ENCODE peak calls at places on chromosome 3, in eight cellular contexts. R, K, N, I, B, L, U and M are unnamed samples.

GRCh38 chr3:72494076-72495000 is 353.9 kb downstream of the SHQ1 start:
- DNase-seq in R (peak), K (no peak), N (no peak), I (no peak), B (no peak), L (no peak), U (no peak), M (no peak)

GRCh38 chr3:40731445-40731844 is 206.7 kb downstream of the ZNF621 start:
- DNase-seq in R (no peak), K (no peak), N (no peak), I (no peak), B (no peak), L (no peak), U (no peak), M (no peak)

GRCh38 chr3:69324362-69325025 is 61.4 kb downstream of the FRMD4B start:
- DNase-seq in R (no peak), K (no peak), N (peak), I (no peak), B (no peak), L (no peak), U (no peak), M (peak)

GRCh38 chr3:184666422-184666821 is 45.4 kb downstream of the MAGEF1 start:
- DNase-seq in R (no peak), K (no peak), N (no peak), I (no peak), B (no peak), L (no peak), U (no peak), M (no peak)

GRCh38 chr3:53626876-53627275 is 132.5 kb downstream of the CACNA1D start:
- DNase-seq in R (no peak), K (no peak), N (no peak), I (no peak), B (no peak), L (no peak), U (no peak), M (no peak)

GRCh38 chr3:173902401-173902800 is 504.9 kb downstream of the NLGN1 start:
- DNase-seq in R (no peak), K (no peak), N (no peak), I (no peak), B (no peak), L (no peak), U (no peak), M (no peak)

GRCh38 chr3:56839784-56840724 is 38.3 kb upstream of the ARHGEF3 start:
- DNase-seq in R (peak), K (no peak), N (no peak), I (no peak), B (no peak), L (no peak), U (peak), M (no peak)

GRCh38 chr3:170180107-170180951 is 1.2 kb downstream of the PHC3 start:
- DNase-seq in R (peak), K (peak), N (no peak), I (no peak), B (peak), L (no peak), U (no peak), M (peak)

GRCh38 chr3:14133188-14133800 is 8.4 kb downstream of the TMEM43 start:
- DNase-seq in R (no peak), K (peak), N (no peak), I (no peak), B (no peak), L (no peak), U (no peak), M (no peak)

GRCh38 chr3:78736863-78737262 is 1030.9 kb downstream of the ROBO1 start:
- DNase-seq in R (peak), K (no peak), N (no peak), I (no peak), B (no peak), L (no peak), U (no peak), M (no peak)

GRCh38 chr3:52891615-52892081 is 5.7 kb downstream of the STIMATE start:
- DNase-seq in R (peak), K (no peak), N (no peak), I (no peak), B (no peak), L (no peak), U (no peak), M (no peak)

GRCh38 chr3:129622933-129623332 is 16.5 kb upstream of the PLXND1 start:
- DNase-seq in R (no peak), K (peak), N (no peak), I (peak), B (no peak), L (peak), U (no peak), M (no peak)

GRCh38 chr3:159766563-159767185 is 222.0 kb upstream of the IL12A start:
- DNase-seq in R (peak), K (no peak), N (peak), I (no peak), B (no peak), L (no peak), U (peak), M (peak)

GRCh38 chr3:37766797-37767776 is 94.6 kb upstream of the CTDSPL start:
- DNase-seq in R (no peak), K (no peak), N (no peak), I (no peak), B (no peak), L (no peak), U (no peak), M (no peak)

GRCh38 chr3:138066383-138066782 is 49.0 kb downstream of the DZIP1L start:
- DNase-seq in R (no peak), K (no peak), N (no peak), I (no peak), B (no peak), L (no peak), U (no peak), M (no peak)

GRCh38 chr3:115624029-115624645 is 827 bp downstream of the GAP43 start:
- DNase-seq in R (no peak), K (no peak), N (peak), I (no peak), B (no peak), L (no peak), U (no peak), M (no peak)

GRCh38 chr3:195906865-195907729 is 1.3 kb downstream of the TNK2 start:
- DNase-seq in R (no peak), K (peak), N (peak), I (peak), B (peak), L (peak), U (no peak), M (peak)

GRCh38 chr3:113557374-113557773 is 25.0 kb downstream of the SIDT1 start:
- DNase-seq in R (peak), K (no peak), N (peak), I (no peak), B (no peak), L (no peak), U (no peak), M (no peak)

GRCh38 chr3:8622873-8623725 is 21.5 kb downstream of the SSUH2 start:
- DNase-seq in R (peak), K (peak), N (peak), I (peak), B (no peak), L (peak), U (peak), M (peak)

GRCh38 chr3:128523591-128523990 is 30.6 kb upstream of the GATA2 start:
- DNase-seq in R (no peak), K (no peak), N (no peak), I (no peak), B (no peak), L (no peak), U (no peak), M (peak)

GRCh38 chr3:29764603-29765254 is 483.9 kb downstream of the RBMS3 start:
- DNase-seq in R (peak), K (no peak), N (no peak), I (no peak), B (no peak), L (no peak), U (no peak), M (no peak)

GRCh38 chr3:101829066-101829830 is 20.1 kb upstream of the NFKBIZ start:
- DNase-seq in R (peak), K (peak), N (no peak), I (peak), B (no peak), L (peak), U (peak), M (no peak)

GRCh38 chr3:56654460-56654859 is 28.6 kb downstream of the TASOR start:
- DNase-seq in R (no peak), K (no peak), N (peak), I (no peak), B (no peak), L (no peak), U (no peak), M (no peak)

GRCh38 chr3:43015572-43016512 is 36.7 kb downstream of the GASK1A start:
- DNase-seq in R (no peak), K (no peak), N (no peak), I (no peak), B (peak), L (no peak), U (no peak), M (no peak)

GRCh38 chr3:135989247-135989646 is 23.7 kb downstream of the PPP2R3A start:
- DNase-seq in R (no peak), K (no peak), N (no peak), I (no peak), B (no peak), L (no peak), U (no peak), M (no peak)

GRCh38 chr3:152175576-152175883 is 93.2 kb upstream of the MBNL1 start:
- DNase-seq in R (peak), K (no peak), N (no peak), I (no peak), B (no peak), L (no peak), U (no peak), M (no peak)

GRCh38 chr3:178129109-178129508 is 407.1 kb upstream of the KCNMB2 start:
- DNase-seq in R (no peak), K (no peak), N (no peak), I (no peak), B (no peak), L (no peak), U (no peak), M (no peak)

GRCh38 chr3:63067999-63068645 is 192.9 kb upstream of the CADPS start:
- DNase-seq in R (peak), K (peak), N (peak), I (no peak), B (no peak), L (no peak), U (no peak), M (peak)

GRCh38 chr3:15649341-15649740 is 47.8 kb downstream of the BTD start:
- DNase-seq in R (no peak), K (no peak), N (no peak), I (no peak), B (no peak), L (no peak), U (no peak), M (no peak)

GRCh38 chr3:15645246-15645645 is 43.7 kb downstream of the BTD start:
- DNase-seq in R (no peak), K (no peak), N (no peak), I (no peak), B (no peak), L (no peak), U (no peak), M (no peak)

GRCh38 chr3:15647629-15648167 is 46.2 kb downstream of the BTD start:
- DNase-seq in R (peak), K (peak), N (no peak), I (no peak), B (peak), L (no peak), U (no peak), M (peak)

GRCh38 chr3:15646924-15647511 is 45.5 kb downstream of the BTD start:
- DNase-seq in R (peak), K (no peak), N (no peak), I (peak), B (no peak), L (peak), U (peak), M (no peak)

DNA sequence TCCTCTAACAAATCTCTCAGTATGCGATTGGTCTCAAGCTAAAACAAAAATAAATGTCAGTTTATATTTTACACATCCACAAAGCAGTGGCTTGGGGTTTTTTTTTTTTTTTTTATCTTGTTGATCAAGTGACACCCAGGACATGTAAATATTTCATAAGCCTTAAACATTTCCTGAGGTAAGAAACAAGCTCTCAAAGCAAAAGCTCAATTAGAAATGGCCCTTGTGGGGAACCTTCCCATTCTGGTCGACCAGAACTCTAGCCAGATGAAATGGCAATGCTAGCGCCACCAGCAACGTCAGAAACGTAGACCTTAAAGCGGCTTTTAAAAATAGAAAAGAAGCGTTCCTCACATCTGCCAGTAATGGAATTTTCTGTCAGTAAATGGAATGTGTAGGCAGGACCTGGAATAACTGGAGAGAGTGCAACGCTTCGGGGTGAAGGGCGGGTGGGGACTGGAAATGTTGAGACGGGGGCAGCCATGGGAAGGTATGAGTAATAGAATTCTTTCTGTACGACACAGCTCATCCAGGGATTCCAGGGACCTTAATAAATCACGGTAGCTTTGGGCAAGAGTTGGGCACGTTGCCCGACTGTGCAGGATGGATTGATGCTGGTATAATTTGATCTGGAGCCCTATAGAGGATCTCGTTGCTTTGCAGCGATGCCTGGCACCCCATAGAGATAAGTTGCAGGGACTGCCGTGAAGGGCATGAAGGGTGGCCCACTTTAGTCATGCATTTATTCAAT is 44.4 kb downstream of the BTD start:
- DNase-seq in R (peak), K (no peak), N (no peak), I (no peak), B (no peak), L (peak), U (peak), M (no peak)
- H3K4me3 ChIP-seq in R (no peak), K (no peak), N (no peak), I (no peak), B (no peak), L (no peak), U (no peak), M (no peak)

GRCh38 chr3:171784937-171785336 is 25.3 kb downstream of the PLD1 start:
- DNase-seq in R (no peak), K (no peak), N (no peak), I (no peak), B (no peak), L (no peak), U (no peak), M (no peak)
- H3K4me3 ChIP-seq in R (no peak), K (no peak), N (no peak), I (no peak), B (no peak), L (no peak), U (no peak), M (no peak)

GRCh38 chr3:141795719-141796435 is 32.7 kb downstream of the GRK7 start:
- DNase-seq in R (no peak), K (peak), N (no peak), I (peak), B (no peak), L (peak), U (peak), M (peak)

GRCh38 chr3:141797167-141797773 is 34.1 kb downstream of the GRK7 start:
- DNase-seq in R (peak), K (peak), N (peak), I (peak), B (peak), L (peak), U (peak), M (peak)

GRCh38 chr3:141796436-141797166 is 33.4 kb downstream of the GRK7 start:
- DNase-seq in R (peak), K (peak), N (no peak), I (no peak), B (peak), L (no peak), U (no peak), M (peak)

GRCh38 chr3:141798455-141798854 is 35.2 kb downstream of the GRK7 start:
- DNase-seq in R (peak), K (peak), N (no peak), I (peak), B (no peak), L (no peak), U (peak), M (no peak)

GRCh38 chr3:141797819-141798405 is 34.7 kb downstream of the GRK7 start:
- DNase-seq in R (no peak), K (no peak), N (no peak), I (peak), B (peak), L (no peak), U (no peak), M (no peak)
- H3K4me3 ChIP-seq in R (peak), K (peak), N (peak), I (peak), B (peak), L (peak), U (peak), M (peak)

GRCh38 chr3:454986-455385 is 258.4 kb downstream of the CHL1 start:
- DNase-seq in R (no peak), K (no peak), N (no peak), I (no peak), B (no peak), L (no peak), U (no peak), M (no peak)

GRCh38 chr3:462851-463250 is 266.3 kb downstream of the CHL1 start:
- DNase-seq in R (no peak), K (no peak), N (no peak), I (no peak), B (no peak), L (no peak), U (peak), M (no peak)

GRCh38 chr3:458614-459375 is 262.2 kb downstream of the CHL1 start:
- DNase-seq in R (no peak), K (no peak), N (no peak), I (no peak), B (no peak), L (no peak), U (no peak), M (no peak)

GRCh38 chr3:458124-458523 is 261.6 kb downstream of the CHL1 start:
- DNase-seq in R (no peak), K (no peak), N (no peak), I (no peak), B (no peak), L (no peak), U (no peak), M (no peak)

GRCh38 chr3:459376-459710 is 262.8 kb downstream of the CHL1 start:
- DNase-seq in R (no peak), K (no peak), N (no peak), I (no peak), B (no peak), L (no peak), U (no peak), M (no peak)
- H3K4me3 ChIP-seq in R (no peak), K (no peak), N (no peak), I (no peak), B (no peak), L (no peak), U (no peak), M (no peak)

GRCh38 chr3:179882322-179882721 is 154.4 kb downstream of the PEX5L start:
- DNase-seq in R (peak), K (no peak), N (peak), I (no peak), B (no peak), L (no peak), U (no peak), M (no peak)

GRCh38 chr3:179887566-179887965 is 149.2 kb downstream of the PEX5L start:
- DNase-seq in R (no peak), K (no peak), N (no peak), I (no peak), B (no peak), L (no peak), U (no peak), M (no peak)

GRCh38 chr3:179884136-179884535 is 152.6 kb downstream of the PEX5L start:
- DNase-seq in R (no peak), K (no peak), N (no peak), I (no peak), B (no peak), L (no peak), U (no peak), M (no peak)

GRCh38 chr3:179880868-179881267 is 155.9 kb downstream of the PEX5L start:
- DNase-seq in R (no peak), K (no peak), N (peak), I (no peak), B (no peak), L (no peak), U (no peak), M (no peak)

GRCh38 chr3:179885950-179886349 is 150.8 kb downstream of the PEX5L start:
- DNase-seq in R (no peak), K (no peak), N (no peak), I (no peak), B (no peak), L (no peak), U (no peak), M (no peak)
- H3K4me3 ChIP-seq in R (no peak), K (no peak), N (no peak), I (no peak), B (no peak), L (no peak), U (no peak), M (no peak)